ENCODE peak calls at places on chromosomes 1 and 21, in five cellular contexts. One of them, this sample, is unnamed.
A peak's percentile ranks its signal among the peaks of the same experiment; 100 is the strongest.

GRCh38 chr1:182215797-182216196 is 154.3 kb upstream of the ZNF648 start:
- DNase-seq in adrenal gland: no peak
- DNase-seq in right lobe of liver: no peak
- DNase-seq in heart left ventricle: no peak
- DNase-seq in CD8-positive, alpha-beta T cell: no peak
- DNase-seq in this sample: no peak

GRCh38 chr1:161139765-161140164 is 7.3 kb upstream of the DEDD start:
- DNase-seq in CD8-positive, alpha-beta T cell: no peak
- DNase-seq in adrenal gland: no peak
- DNase-seq in heart left ventricle: no peak
- DNase-seq in right lobe of liver: no peak
- DNase-seq in this sample: peak; percentile 51

GRCh38 chr1:40802078-40803075 is 18.8 kb downstream of the KCNQ4 start:
- DNase-seq in adrenal gland: peak; percentile 88
- DNase-seq in right lobe of liver: peak; percentile 81
- DNase-seq in heart left ventricle: peak; percentile 89
- DNase-seq in CD8-positive, alpha-beta T cell: peak; percentile 84
- DNase-seq in this sample: peak; percentile 84

GRCh38 chr1:45329445-45329844 is 2.8 kb downstream of the HPDL start:
- DNase-seq in heart left ventricle: no peak
- DNase-seq in CD8-positive, alpha-beta T cell: no peak
- DNase-seq in adrenal gland: no peak
- DNase-seq in right lobe of liver: no peak
- DNase-seq in this sample: no peak

GRCh38 chr1:62946516-62946915 is 162.6 kb downstream of the ATG4C start:
- DNase-seq in heart left ventricle: no peak
- DNase-seq in right lobe of liver: no peak
- DNase-seq in CD8-positive, alpha-beta T cell: no peak
- DNase-seq in adrenal gland: no peak
- DNase-seq in this sample: no peak

GRCh38 chr1:22290157-22290556 is 147.3 kb upstream of the WNT4 start:
- DNase-seq in heart left ventricle: no peak
- DNase-seq in adrenal gland: no peak
- DNase-seq in right lobe of liver: no peak
- DNase-seq in CD8-positive, alpha-beta T cell: no peak
- DNase-seq in this sample: no peak

GRCh38 chr1:161051219-161051618 is 5.4 kb upstream of the USF1 start:
- DNase-seq in adrenal gland: no peak
- DNase-seq in CD8-positive, alpha-beta T cell: no peak
- DNase-seq in heart left ventricle: no peak
- DNase-seq in right lobe of liver: no peak
- DNase-seq in this sample: no peak

GRCh38 chr1:172699111-172699510 is 40.2 kb downstream of the FASLG start:
- DNase-seq in adrenal gland: no peak
- DNase-seq in CD8-positive, alpha-beta T cell: peak; percentile 65
- DNase-seq in right lobe of liver: no peak
- DNase-seq in heart left ventricle: no peak
- DNase-seq in this sample: peak; percentile 23

GRCh38 chr1:153374077-153374476 is 1.3 kb downstream of the S100A12 start:
- DNase-seq in heart left ventricle: no peak
- DNase-seq in right lobe of liver: peak; percentile 43
- DNase-seq in CD8-positive, alpha-beta T cell: no peak
- DNase-seq in adrenal gland: no peak
- DNase-seq in this sample: no peak

GRCh38 chr1:28078680-28079626 is 9.5 kb downstream of the EYA3 start:
- DNase-seq in CD8-positive, alpha-beta T cell: no peak
- DNase-seq in right lobe of liver: no peak
- DNase-seq in adrenal gland: no peak
- DNase-seq in heart left ventricle: no peak
- DNase-seq in this sample: no peak

GRCh38 chr1:113210248-113210647 is 137.2 kb downstream of the LRIG2 start:
- DNase-seq in heart left ventricle: no peak
- DNase-seq in right lobe of liver: no peak
- DNase-seq in CD8-positive, alpha-beta T cell: no peak
- DNase-seq in adrenal gland: no peak
- DNase-seq in this sample: peak; percentile 82

GRCh38 chr1:7745783-7746182 is 25.3 kb upstream of the VAMP3 start:
- DNase-seq in adrenal gland: no peak
- DNase-seq in heart left ventricle: no peak
- DNase-seq in CD8-positive, alpha-beta T cell: no peak
- DNase-seq in right lobe of liver: no peak
- DNase-seq in this sample: no peak

GRCh38 chr1:68359045-68359444 is 90.7 kb downstream of the RPE65 start:
- DNase-seq in heart left ventricle: no peak
- DNase-seq in CD8-positive, alpha-beta T cell: no peak
- DNase-seq in right lobe of liver: no peak
- DNase-seq in adrenal gland: no peak
- DNase-seq in this sample: no peak

GRCh38 chr1:63731117-63732043 is 42.4 kb upstream of the ROR1 start:
- DNase-seq in right lobe of liver: no peak
- DNase-seq in CD8-positive, alpha-beta T cell: no peak
- DNase-seq in heart left ventricle: peak; percentile 31
- DNase-seq in adrenal gland: peak; percentile 20
- DNase-seq in this sample: peak; percentile 62

GRCh38 chr1:45442272-45442671 is 48.7 kb downstream of the TESK2 start:
- DNase-seq in heart left ventricle: no peak
- DNase-seq in CD8-positive, alpha-beta T cell: no peak
- DNase-seq in adrenal gland: no peak
- DNase-seq in right lobe of liver: no peak
- DNase-seq in this sample: no peak

GRCh38 chr1:82778612-82779011 is 977.9 kb downstream of the ADGRL2 start:
- DNase-seq in CD8-positive, alpha-beta T cell: no peak
- DNase-seq in right lobe of liver: no peak
- DNase-seq in heart left ventricle: no peak
- DNase-seq in adrenal gland: no peak
- DNase-seq in this sample: no peak

GRCh38 chr1:64743954-64744491 is 852 bp upstream of the RAVER2 start:
- DNase-seq in right lobe of liver: no peak
- DNase-seq in adrenal gland: no peak
- DNase-seq in heart left ventricle: no peak
- DNase-seq in CD8-positive, alpha-beta T cell: no peak
- DNase-seq in this sample: peak; percentile 29

GRCh38 chr1:233256191-233256590 is 39.3 kb downstream of the PCNX2 start:
- DNase-seq in adrenal gland: no peak
- DNase-seq in right lobe of liver: no peak
- DNase-seq in heart left ventricle: no peak
- DNase-seq in CD8-positive, alpha-beta T cell: no peak
- DNase-seq in this sample: no peak

GRCh38 chr1:31390071-31390470 is 17.2 kb upstream of the FABP3 start:
- DNase-seq in heart left ventricle: no peak
- DNase-seq in CD8-positive, alpha-beta T cell: no peak
- DNase-seq in adrenal gland: no peak
- DNase-seq in right lobe of liver: no peak
- DNase-seq in this sample: peak; percentile 89

GRCh38 chr1:24126023-24126671 is 14.2 kb upstream of the MYOM3 start:
- DNase-seq in heart left ventricle: peak; percentile 69
- DNase-seq in right lobe of liver: peak; percentile 88
- DNase-seq in adrenal gland: no peak
- DNase-seq in CD8-positive, alpha-beta T cell: no peak
- DNase-seq in this sample: no peak

GRCh38 chr1:160238408-160238807 is 23.9 kb downstream of the DCAF8 start:
- DNase-seq in adrenal gland: peak; percentile 79
- DNase-seq in CD8-positive, alpha-beta T cell: no peak
- DNase-seq in right lobe of liver: peak; percentile 90
- DNase-seq in heart left ventricle: no peak
- DNase-seq in this sample: no peak

GRCh38 chr1:156002182-156002911 is 18.4 kb downstream of the SSR2 start:
- DNase-seq in heart left ventricle: no peak
- DNase-seq in adrenal gland: no peak
- DNase-seq in right lobe of liver: no peak
- DNase-seq in CD8-positive, alpha-beta T cell: no peak
- DNase-seq in this sample: peak; percentile 72

GRCh38 chr1:113178106-113178505 is 105.1 kb downstream of the LRIG2 start:
- DNase-seq in heart left ventricle: no peak
- DNase-seq in right lobe of liver: no peak
- DNase-seq in CD8-positive, alpha-beta T cell: no peak
- DNase-seq in adrenal gland: no peak
- DNase-seq in this sample: no peak

GRCh38 chr1:152495066-152495675 is 15.4 kb upstream of the LCE5A start:
- DNase-seq in right lobe of liver: no peak
- DNase-seq in CD8-positive, alpha-beta T cell: no peak
- DNase-seq in adrenal gland: no peak
- DNase-seq in heart left ventricle: no peak
- DNase-seq in this sample: peak; percentile 60

GRCh38 chr1:31799895-31800676 is 15.7 kb downstream of the SPOCD1 start:
- DNase-seq in heart left ventricle: no peak
- DNase-seq in adrenal gland: no peak
- DNase-seq in right lobe of liver: peak; percentile 32
- DNase-seq in CD8-positive, alpha-beta T cell: no peak
- DNase-seq in this sample: no peak

GRCh38 chr1:71780681-71781080 is 501.7 kb downstream of the NEGR1 start:
- DNase-seq in adrenal gland: no peak
- DNase-seq in CD8-positive, alpha-beta T cell: no peak
- DNase-seq in heart left ventricle: no peak
- DNase-seq in right lobe of liver: no peak
- DNase-seq in this sample: no peak

GRCh38 chr1:171718216-171718615 is 23.6 kb downstream of the VAMP4 start:
- DNase-seq in adrenal gland: no peak
- DNase-seq in CD8-positive, alpha-beta T cell: no peak
- DNase-seq in heart left ventricle: no peak
- DNase-seq in right lobe of liver: no peak
- DNase-seq in this sample: no peak

GRCh38 chr1:248821101-248821500 is 4.6 kb downstream of the SH3BP5L start:
- DNase-seq in CD8-positive, alpha-beta T cell: no peak
- DNase-seq in adrenal gland: peak; percentile 81
- DNase-seq in right lobe of liver: no peak
- DNase-seq in heart left ventricle: no peak
- DNase-seq in this sample: no peak

GRCh38 chr21:31656199-31657095 is 3.0 kb upstream of the SOD1 start:
- DNase-seq in adrenal gland: no peak
- DNase-seq in heart left ventricle: no peak
- DNase-seq in CD8-positive, alpha-beta T cell: no peak
- DNase-seq in right lobe of liver: no peak
- DNase-seq in this sample: no peak

GRCh38 chr1:89995595-89996397 is 886 bp downstream of the ZNF326 start:
- DNase-seq in adrenal gland: no peak
- DNase-seq in right lobe of liver: no peak
- DNase-seq in heart left ventricle: no peak
- DNase-seq in CD8-positive, alpha-beta T cell: no peak
- DNase-seq in this sample: no peak

GRCh38 chr1:241357366-241358305 is 631 bp upstream of the RGS7 start:
- DNase-seq in CD8-positive, alpha-beta T cell: no peak
- DNase-seq in heart left ventricle: no peak
- DNase-seq in adrenal gland: no peak
- DNase-seq in right lobe of liver: no peak
- DNase-seq in this sample: no peak

DNA sequence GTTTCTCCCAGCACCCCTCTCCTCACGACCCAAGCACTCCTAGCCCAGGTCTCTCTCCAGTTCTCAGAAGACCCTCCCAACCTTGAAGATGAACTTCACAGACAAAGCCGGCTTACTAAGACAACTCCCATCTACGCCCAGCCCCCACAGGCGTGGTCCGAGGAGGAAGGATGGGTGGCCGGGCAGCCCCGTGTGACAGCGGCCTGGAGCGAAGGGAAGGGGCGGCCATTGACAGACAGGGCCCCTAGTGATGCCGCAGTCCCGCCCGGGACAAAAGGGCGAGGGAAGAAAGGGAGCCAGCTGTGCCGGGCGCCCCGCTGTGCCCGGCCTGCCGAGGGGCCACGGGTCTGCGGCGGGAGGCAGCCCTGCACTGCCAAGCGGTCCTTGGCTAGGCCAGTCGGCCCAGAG is 6.9 kb downstream of the PAX7 start:
- DNase-seq in heart left ventricle: no peak
- DNase-seq in right lobe of liver: no peak
- DNase-seq in adrenal gland: no peak
- DNase-seq in CD8-positive, alpha-beta T cell: no peak
- DNase-seq in this sample: no peak
- H3K4me1 ChIP-seq in heart left ventricle: no peaks in the 10 kb centered on the region
- H3K4me1 ChIP-seq in right lobe of liver: no peaks in the 10 kb centered on the region
- H3K4me1 ChIP-seq in adrenal gland: no peaks in the 10 kb centered on the region
- H3K4me1 ChIP-seq in CD8-positive, alpha-beta T cell: no peaks in the 10 kb centered on the region
- H3K4me1 ChIP-seq in this sample: no peaks in the 10 kb centered on the region

DNA sequence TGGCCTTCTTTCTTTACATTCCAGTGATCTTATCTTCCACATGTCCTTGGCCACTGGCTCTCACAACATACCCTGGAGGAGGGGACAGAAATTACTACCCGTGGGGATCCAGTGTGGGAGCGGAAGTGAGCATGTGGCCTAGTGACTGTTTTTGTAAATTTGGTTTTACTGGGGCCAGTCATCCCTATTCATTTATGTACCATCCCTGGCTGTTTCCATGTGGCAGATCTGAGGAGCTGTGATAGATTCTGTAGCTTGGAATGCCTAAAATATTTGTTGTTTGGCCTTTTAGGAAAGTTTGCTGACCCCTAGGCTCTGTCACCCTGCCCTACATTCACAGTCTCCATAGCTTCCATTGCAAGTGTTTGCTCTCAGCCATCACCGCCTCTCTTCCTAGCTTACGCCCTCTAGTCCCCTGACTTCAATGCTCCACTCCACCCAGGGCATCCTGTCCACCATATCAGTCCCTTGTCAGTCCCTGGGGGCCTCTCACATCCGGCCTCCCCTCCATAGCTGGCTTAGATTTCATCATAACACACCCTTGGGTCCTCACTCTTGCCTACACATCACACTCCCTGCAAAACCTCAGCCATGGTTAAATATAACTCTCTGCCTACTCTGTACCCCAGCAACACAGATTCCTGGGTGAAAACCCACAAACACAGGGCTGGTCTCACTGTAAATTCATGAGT is 25.8 kb downstream of the DHCR24 start:
- DNase-seq in adrenal gland: peak; percentile 88
- DNase-seq in heart left ventricle: no peak
- DNase-seq in CD8-positive, alpha-beta T cell: no peak
- DNase-seq in right lobe of liver: peak; percentile 31
- DNase-seq in this sample: no peak
- H3K4me1 ChIP-seq in adrenal gland: peaks cover 86% of the 10 kb centered on the region
- H3K4me1 ChIP-seq in heart left ventricle: no peaks in the 10 kb centered on the region
- H3K4me1 ChIP-seq in CD8-positive, alpha-beta T cell: no peaks in the 10 kb centered on the region
- H3K4me1 ChIP-seq in right lobe of liver: peaks cover 94% of the 10 kb centered on the region
- H3K4me1 ChIP-seq in this sample: no peaks in the 10 kb centered on the region

DNA sequence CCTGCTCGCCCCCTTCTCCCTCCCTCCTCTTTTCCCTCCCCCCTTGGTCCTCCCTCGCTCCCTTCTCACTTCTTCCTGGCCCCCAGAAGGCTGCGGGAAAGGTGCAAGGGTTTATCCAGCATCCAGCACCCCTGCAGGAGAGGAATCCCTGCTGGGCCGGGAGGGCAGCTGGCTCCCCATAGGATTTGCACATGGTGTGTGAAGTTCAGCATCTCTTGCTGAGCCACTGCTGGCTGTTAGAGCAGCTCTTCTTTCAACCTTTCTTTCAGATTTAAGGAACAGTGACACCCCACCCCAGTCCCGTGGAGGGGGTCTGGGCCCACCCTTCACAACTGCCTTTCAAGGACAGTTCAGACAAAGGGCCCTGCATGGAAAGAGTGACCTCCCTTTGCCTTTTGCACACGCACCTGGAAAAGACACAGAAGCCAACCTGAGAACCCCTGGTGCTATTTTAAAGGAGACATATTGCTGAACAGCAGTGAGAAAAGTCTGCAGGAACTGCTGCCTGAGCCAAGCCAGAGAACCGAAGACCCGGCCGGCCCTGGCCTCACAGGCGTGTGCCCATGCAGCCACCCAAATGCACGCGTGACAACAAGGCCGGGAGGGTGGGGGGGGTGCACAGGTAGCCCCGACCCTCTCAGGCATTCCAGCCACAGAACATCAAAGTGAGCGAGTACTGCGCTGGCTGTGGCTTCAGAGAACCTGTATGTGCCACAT is 66.6 kb downstream of the SLC37A1 start:
- DNase-seq in right lobe of liver: peak; percentile 29
- DNase-seq in CD8-positive, alpha-beta T cell: no peak
- DNase-seq in heart left ventricle: peak; percentile 15
- DNase-seq in adrenal gland: peak; percentile 8
- DNase-seq in this sample: no peak
- H3K4me1 ChIP-seq in right lobe of liver: no peaks in the 10 kb centered on the region
- H3K4me1 ChIP-seq in CD8-positive, alpha-beta T cell: no peaks in the 10 kb centered on the region
- H3K4me1 ChIP-seq in heart left ventricle: no peaks in the 10 kb centered on the region
- H3K4me1 ChIP-seq in adrenal gland: no peaks in the 10 kb centered on the region
- H3K4me1 ChIP-seq in this sample: no peaks in the 10 kb centered on the region

GRCh38 chr1:243251544-243251943 is 3.5 kb downstream of the CEP170 start:
- DNase-seq in heart left ventricle: no peak
- DNase-seq in right lobe of liver: no peak
- DNase-seq in CD8-positive, alpha-beta T cell: no peak
- DNase-seq in adrenal gland: no peak
- DNase-seq in this sample: no peak
- H3K4me1 ChIP-seq in heart left ventricle: peaks cover 10% of the 10 kb centered on the region
- H3K4me1 ChIP-seq in right lobe of liver: peaks cover 15% of the 10 kb centered on the region
- H3K4me1 ChIP-seq in CD8-positive, alpha-beta T cell: peaks cover 14% of the 10 kb centered on the region
- H3K4me1 ChIP-seq in adrenal gland: peaks cover 53% of the 10 kb centered on the region
- H3K4me1 ChIP-seq in this sample: peaks cover 6% of the 10 kb centered on the region